ENCODE peak calls at places on chromosomes 7 and 10, in five cellular contexts. L is cardiac muscle cell, N is lower leg skin, K is GM23338, F is AG10803. P is an unnamed sample.

GRCh38 chr7:145331076-145331475 is 495.2 kb upstream of the TPK1 start:
- DNase-seq in L (no peak), N (no peak), K (peak), F (no peak), P (no peak)

GRCh38 chr10:86336341-86336740 is 30.3 kb downstream of the GRID1 start:
- DNase-seq in L (no peak), N (no peak), K (no peak), F (no peak), P (no peak)

GRCh38 chr7:73847941-73848723 is 5.8 kb upstream of the METTL27 start:
- DNase-seq in L (no peak), N (no peak), K (peak), F (no peak), P (no peak)

GRCh38 chr7:22662490-22663145 is 64.4 kb upstream of the IL6 start:
- DNase-seq in L (no peak), N (no peak), K (no peak), F (no peak), P (no peak)

GRCh38 chr7:9091282-9091681 is 657.9 kb downstream of the NXPH1 start:
- DNase-seq in L (no peak), N (no peak), K (peak), F (no peak), P (no peak)

GRCh38 chr10:126387931-126388911 is at the start of gene ADAM12:
- DNase-seq in L (peak), N (no peak), K (peak), F (peak), P (no peak)

GRCh38 chr10:17255512-17255911 is 27.5 kb downstream of the VIM start:
- DNase-seq in L (no peak), N (no peak), K (no peak), F (no peak), P (no peak)

GRCh38 chr10:114697061-114697598 is 39.1 kb upstream of the ABLIM1 start:
- DNase-seq in L (no peak), N (no peak), K (no peak), F (no peak), P (no peak)

GRCh38 chr7:28700084-28700483 is 258.0 kb downstream of the TRIL start:
- DNase-seq in L (no peak), N (no peak), K (no peak), F (no peak), P (no peak)

GRCh38 chr10:113641702-113642101 is 22.1 kb downstream of the NRAP start:
- DNase-seq in L (no peak), N (no peak), K (no peak), F (no peak), P (no peak)

GRCh38 chr10:102701796-102702195 is 12.4 kb downstream of the ARL3 start:
- DNase-seq in L (no peak), N (no peak), K (no peak), F (no peak), P (no peak)

GRCh38 chr10:119608316-119609155 is 11.8 kb upstream of the TIAL1 start:
- DNase-seq in L (peak), N (peak), K (peak), F (peak), P (peak)

GRCh38 chr10:34615770-34616169 is 199.3 kb downstream of the PARD3 start:
- DNase-seq in L (no peak), N (no peak), K (no peak), F (no peak), P (no peak)

GRCh38 chr10:43265799-43266721 is 805 bp downstream of the RASGEF1A start:
- DNase-seq in L (no peak), N (peak), K (peak), F (no peak), P (peak)
- TF ChIP-seq CTCF in L (no peak), N (no peak), K (peak), F (no peak), P (peak)

GRCh38 chr7:20713792-20714191 is 72.9 kb downstream of the SP8 start:
- DNase-seq in L (no peak), N (no peak), K (peak), F (no peak), P (no peak)
- TF ChIP-seq CTCF in L (no peak), N (no peak), K (no peak), F (no peak), P (no peak)

GRCh38 chr10:44882146-44882720 is 28.9 kb upstream of the TMEM72 start:
- DNase-seq in L (no peak), N (peak), K (no peak), F (no peak), P (no peak)

GRCh38 chr10:44881639-44882038 is 29.5 kb upstream of the TMEM72 start:
- DNase-seq in L (no peak), N (peak), K (no peak), F (no peak), P (no peak)

GRCh38 chr10:44879531-44879899 is 31.6 kb upstream of the TMEM72 start:
- DNase-seq in L (no peak), N (peak), K (no peak), F (no peak), P (no peak)

GRCh38 chr10:44880090-44880715 is 30.9 kb upstream of the TMEM72 start:
- DNase-seq in L (no peak), N (peak), K (no peak), F (no peak), P (no peak)

GRCh38 chr10:44878704-44879530 is 32.2 kb upstream of the TMEM72 start:
- DNase-seq in L (peak), N (peak), K (peak), F (peak), P (peak)
- TF ChIP-seq CTCF in L (peak), N (no peak), K (peak), F (peak), P (no peak)

GRCh38 chr7:99616359-99617186 is at the start of gene ZSCAN25:
- DNase-seq in L (peak), N (peak), K (peak), F (peak), P (peak)
- TF ChIP-seq CTCF in L (peak), N (no peak), K (peak), F (peak), P (no peak)

DNA sequence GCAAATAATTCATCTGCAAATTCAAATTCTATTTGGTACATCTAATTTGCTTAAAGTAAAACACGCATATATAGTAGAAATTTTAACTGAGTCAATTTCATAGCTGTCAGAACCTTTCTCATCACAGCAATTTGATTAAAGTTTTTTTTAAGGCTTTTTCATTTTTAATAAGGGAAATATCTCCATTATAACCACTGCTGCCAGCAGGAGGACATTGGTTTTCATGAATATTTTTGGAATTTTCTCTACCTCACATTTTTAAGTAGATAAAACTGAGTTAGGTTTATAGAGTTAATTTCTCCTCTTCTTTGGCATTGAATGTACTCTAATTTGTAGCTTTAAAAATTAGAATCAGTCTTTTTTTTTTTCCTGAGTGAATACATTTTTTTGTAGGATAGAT is 82.2 kb downstream of the ST7 start:
- DNase-seq in L (no peak), N (no peak), K (no peak), F (no peak), P (no peak)
- TF ChIP-seq CTCF in L (no peak), N (no peak), K (no peak), F (no peak), P (no peak)

DNA sequence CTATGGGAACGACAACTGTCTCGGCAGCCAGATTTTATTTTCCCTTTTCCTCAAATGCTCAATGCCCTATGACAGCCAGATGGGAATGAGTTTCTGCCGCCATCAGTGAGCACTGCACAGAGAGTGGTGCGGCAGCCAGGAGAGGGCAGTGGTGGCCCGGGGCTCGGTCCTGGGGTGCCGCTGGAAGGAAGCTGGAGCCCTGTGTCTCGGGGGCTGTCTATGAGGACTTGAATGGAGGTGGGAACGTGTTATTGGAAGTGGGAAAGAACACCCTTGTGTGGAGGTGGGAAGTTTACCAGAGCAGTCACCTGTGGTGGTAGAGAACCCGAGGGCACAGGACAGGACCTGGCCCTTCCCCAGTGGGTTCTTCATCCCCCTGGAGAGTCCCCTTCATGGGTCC is 35.8 kb downstream of the JAKMIP3 start:
- DNase-seq in L (no peak), N (peak), K (no peak), F (no peak), P (no peak)
- TF ChIP-seq CTCF in L (no peak), N (no peak), K (peak), F (no peak), P (no peak)

GRCh38 chr7:82740246-82740848 is 296.8 kb upstream of the CACNA2D1 start:
- DNase-seq in L (peak), N (no peak), K (peak), F (peak), P (peak)
- TF ChIP-seq CTCF in L (peak), N (no peak), K (peak), F (peak), P (peak)

GRCh38 chr10:123378302-123378701 is 224.1 kb downstream of the BUB3 start:
- DNase-seq in L (no peak), N (no peak), K (no peak), F (no peak), P (no peak)

GRCh38 chr10:123377883-123378282 is 223.7 kb downstream of the BUB3 start:
- DNase-seq in L (no peak), N (no peak), K (no peak), F (no peak), P (no peak)

GRCh38 chr10:123381271-123381670 is 227.1 kb downstream of the BUB3 start:
- DNase-seq in L (peak), N (peak), K (no peak), F (no peak), P (no peak)

GRCh38 chr10:123379156-123379555 is 225.0 kb downstream of the BUB3 start:
- DNase-seq in L (no peak), N (no peak), K (peak), F (no peak), P (no peak)

GRCh38 chr10:123380491-123381085 is 226.4 kb downstream of the BUB3 start:
- DNase-seq in L (peak), N (no peak), K (peak), F (peak), P (no peak)
- TF ChIP-seq CTCF in L (peak), N (no peak), K (peak), F (peak), P (no peak)

GRCh38 chr7:44238116-44238695 is 37.4 kb downstream of the YKT6 start:
- DNase-seq in L (no peak), N (no peak), K (no peak), F (no peak), P (no peak)

GRCh38 chr7:44237696-44238095 is 36.9 kb downstream of the YKT6 start:
- DNase-seq in L (no peak), N (no peak), K (no peak), F (no peak), P (no peak)

GRCh38 chr7:44235066-44235465 is 34.3 kb downstream of the YKT6 start:
- DNase-seq in L (no peak), N (no peak), K (no peak), F (no peak), P (no peak)

GRCh38 chr7:44235582-44236332 is 35.0 kb downstream of the YKT6 start:
- DNase-seq in L (no peak), N (no peak), K (no peak), F (no peak), P (no peak)

GRCh38 chr7:44236333-44236728 is 35.6 kb downstream of the YKT6 start:
- DNase-seq in L (no peak), N (no peak), K (peak), F (no peak), P (no peak)
- TF ChIP-seq CTCF in L (no peak), N (no peak), K (peak), F (no peak), P (no peak)

GRCh38 chr7:83271212-83272099 is 108.8 kb upstream of the PCLO start:
- DNase-seq in L (peak), N (no peak), K (peak), F (peak), P (no peak)
- TF ChIP-seq CTCF in L (peak), N (no peak), K (peak), F (peak), P (no peak)

P was measured in Calu3.